ENCODE peak calls at places on chromosomes 12 and 14, in eight cellular contexts. E is HCT116, I is IMR-90, P is MM.1S, W is astrocyte, V is PC-9, Q is fibroblast of lung, J is A549. R is an unnamed sample.

GRCh38 chr14:87041290-87042020 is 951.5 kb downstream of the GALC start:
- DNase-seq in E (no peak), I (no peak), P (no peak), W (no peak), V (no peak), Q (no peak), J (no peak), R (no peak)

GRCh38 chr14:100246809-100247428 is 8.0 kb downstream of the YY1 start:
- DNase-seq in E (peak), I (peak), P (no peak), W (no peak), V (no peak), Q (peak), J (peak), R (peak)

GRCh38 chr12:78269620-78270019 is 438.9 kb downstream of the NAV3 start:
- DNase-seq in E (no peak), I (no peak), P (no peak), W (no peak), V (no peak), Q (no peak), J (no peak), R (no peak)

GRCh38 chr14:54803926-54804719 is 98.5 kb downstream of the GCH1 start:
- DNase-seq in E (no peak), I (no peak), P (no peak), W (no peak), V (no peak), Q (no peak), J (no peak), R (no peak)

GRCh38 chr14:23297096-23297495 is 5.6 kb downstream of the PPP1R3E start:
- DNase-seq in E (no peak), I (no peak), P (no peak), W (no peak), V (no peak), Q (no peak), J (no peak), R (no peak)

GRCh38 chr12:100229876-100230275 is 29.3 kb downstream of the ACTR6 start:
- DNase-seq in E (no peak), I (no peak), P (no peak), W (no peak), V (peak), Q (no peak), J (no peak), R (peak)

GRCh38 chr14:34449819-34450541 is 12.1 kb downstream of the SPTSSA start:
- DNase-seq in E (no peak), I (no peak), P (no peak), W (no peak), V (no peak), Q (no peak), J (no peak), R (no peak)

GRCh38 chr12:89236237-89236636 is 116.1 kb downstream of the DUSP6 start:
- DNase-seq in E (no peak), I (peak), P (no peak), W (peak), V (no peak), Q (peak), J (no peak), R (peak)

GRCh38 chr12:62466018-62466595 is 519 bp upstream of the MON2 start:
- DNase-seq in E (no peak), I (peak), P (peak), W (peak), V (peak), Q (peak), J (peak), R (peak)

GRCh38 chr12:127559349-127560040 is 707.5 kb upstream of the TMEM132C start:
- DNase-seq in E (no peak), I (peak), P (peak), W (peak), V (peak), Q (peak), J (no peak), R (peak)

GRCh38 chr14:36988568-36988967 is 183.8 kb downstream of the SLC25A21 start:
- DNase-seq in E (no peak), I (peak), P (no peak), W (peak), V (no peak), Q (peak), J (no peak), R (peak)

GRCh38 chr12:12474931-12475485 is 87.7 kb downstream of the DUSP16 start:
- DNase-seq in E (no peak), I (peak), P (no peak), W (no peak), V (no peak), Q (no peak), J (no peak), R (no peak)

GRCh38 chr12:6345319-6346071 is 3.6 kb upstream of the TNFRSF1A start:
- DNase-seq in E (peak), I (peak), P (no peak), W (peak), V (peak), Q (peak), J (peak), R (peak)

GRCh38 chr12:21989819-21990412 is 48.7 kb upstream of the ABCC9 start:
- DNase-seq in E (peak), I (peak), P (no peak), W (peak), V (no peak), Q (peak), J (no peak), R (no peak)

GRCh38 chr12:110354172-110354780 is 49.2 kb downstream of the ANAPC7 start:
- DNase-seq in E (no peak), I (peak), P (no peak), W (no peak), V (no peak), Q (no peak), J (no peak), R (no peak)

GRCh38 chr14:23237772-23238594 is at the start of gene RNF212B:
- DNase-seq in E (peak), I (peak), P (peak), W (peak), V (peak), Q (peak), J (peak), R (peak)

GRCh38 chr14:55329999-55330710 is 58.9 kb downstream of the FBXO34 start:
- DNase-seq in E (no peak), I (peak), P (no peak), W (no peak), V (no peak), Q (peak), J (no peak), R (peak)

GRCh38 chr12:93868771-93869170 is 191.6 kb downstream of the CRADD start:
- DNase-seq in E (no peak), I (peak), P (no peak), W (peak), V (no peak), Q (peak), J (no peak), R (no peak)

GRCh38 chr12:56998981-56999380 is 7.4 kb downstream of the ZBTB39 start:
- DNase-seq in E (no peak), I (no peak), P (peak), W (no peak), V (no peak), Q (no peak), J (no peak), R (no peak)

GRCh38 chr14:61563162-61563511 is 132.2 kb upstream of the HIF1A start:
- DNase-seq in E (no peak), I (no peak), P (no peak), W (no peak), V (no peak), Q (no peak), J (no peak), R (no peak)

GRCh38 chr14:74712499-74713394 is at the start of the genes AREL1 and FCF1:
- DNase-seq in E (peak), I (peak), P (peak), W (peak), V (peak), Q (peak), J (peak), R (peak)

GRCh38 chr12:82963961-82964360 is 277.3 kb downstream of the TMTC2 start:
- DNase-seq in E (no peak), I (no peak), P (no peak), W (peak), V (no peak), Q (no peak), J (no peak), R (no peak)

GRCh38 chr12:104490221-104490620 is 33.5 kb downstream of the CHST11 start:
- DNase-seq in E (no peak), I (no peak), P (no peak), W (no peak), V (no peak), Q (no peak), J (no peak), R (no peak)

GRCh38 chr14:84036863-84037262 is 1493.1 kb upstream of the FLRT2 start:
- DNase-seq in E (no peak), I (peak), P (peak), W (peak), V (peak), Q (peak), J (no peak), R (peak)

GRCh38 chr14:95255487-95255886 is 64.2 kb downstream of the CLMN start:
- DNase-seq in E (peak), I (peak), P (peak), W (peak), V (peak), Q (peak), J (peak), R (peak)

GRCh38 chr12:80715850-80716249 is 862 bp upstream of the MYF5 start:
- DNase-seq in E (no peak), I (no peak), P (no peak), W (no peak), V (no peak), Q (no peak), J (no peak), R (no peak)

GRCh38 chr14:22767323-22767589 is 768 bp downstream of the OXA1L start:
- DNase-seq in E (no peak), I (no peak), P (no peak), W (no peak), V (no peak), Q (no peak), J (no peak), R (no peak)

GRCh38 chr12:106976013-106976658 is 10.8 kb downstream of the MTERF2 start:
- DNase-seq in E (no peak), I (peak), P (no peak), W (peak), V (no peak), Q (peak), J (no peak), R (no peak)

GRCh38 chr14:90491868-90492560 is 95.2 kb downstream of the CALM1 start:
- DNase-seq in E (no peak), I (no peak), P (no peak), W (peak), V (no peak), Q (no peak), J (no peak), R (no peak)

GRCh38 chr14:101639257-101639833 is 78.0 kb downstream of the DIO3 start:
- DNase-seq in E (no peak), I (no peak), P (no peak), W (no peak), V (no peak), Q (no peak), J (no peak), R (no peak)

GRCh38 chr14:56181666-56182065 is 63.5 kb downstream of the PELI2 start:
- DNase-seq in E (no peak), I (peak), P (no peak), W (no peak), V (no peak), Q (no peak), J (no peak), R (no peak)

GRCh38 chr14:102819176-102819628 is 42.0 kb downstream of the TRAF3 start:
- DNase-seq in E (no peak), I (no peak), P (peak), W (no peak), V (no peak), Q (no peak), J (no peak), R (peak)

GRCh38 chr12:120041386-120042231 is 52.6 kb downstream of the BICDL1 start:
- DNase-seq in E (no peak), I (no peak), P (no peak), W (no peak), V (no peak), Q (no peak), J (no peak), R (no peak)

GRCh38 chr12:4910502-4911315 is 1.0 kb downstream of the KCNA1 start:
- DNase-seq in E (no peak), I (no peak), P (peak), W (no peak), V (no peak), Q (peak), J (no peak), R (no peak)

GRCh38 chr12:57380300-57380699 is 50.5 kb downstream of the R3HDM2 start:
- DNase-seq in E (no peak), I (no peak), P (peak), W (no peak), V (no peak), Q (no peak), J (no peak), R (no peak)

GRCh38 chr14:95603415-95603814 is 68.6 kb downstream of the GLRX5 start:
- DNase-seq in E (no peak), I (no peak), P (no peak), W (no peak), V (no peak), Q (no peak), J (no peak), R (no peak)

GRCh38 chr12:52602552-52602951 is 1.3 kb upstream of the KRT72 start:
- DNase-seq in E (no peak), I (no peak), P (no peak), W (no peak), V (no peak), Q (no peak), J (no peak), R (no peak)

GRCh38 chr14:98252819-98253218 is 1019.2 kb downstream of the BCL11B start:
- DNase-seq in E (no peak), I (no peak), P (no peak), W (no peak), V (no peak), Q (no peak), J (no peak), R (no peak)

GRCh38 chr12:21526053-21526452 is at the start of gene SPX:
- DNase-seq in E (no peak), I (peak), P (no peak), W (no peak), V (no peak), Q (peak), J (peak), R (peak)

DNA sequence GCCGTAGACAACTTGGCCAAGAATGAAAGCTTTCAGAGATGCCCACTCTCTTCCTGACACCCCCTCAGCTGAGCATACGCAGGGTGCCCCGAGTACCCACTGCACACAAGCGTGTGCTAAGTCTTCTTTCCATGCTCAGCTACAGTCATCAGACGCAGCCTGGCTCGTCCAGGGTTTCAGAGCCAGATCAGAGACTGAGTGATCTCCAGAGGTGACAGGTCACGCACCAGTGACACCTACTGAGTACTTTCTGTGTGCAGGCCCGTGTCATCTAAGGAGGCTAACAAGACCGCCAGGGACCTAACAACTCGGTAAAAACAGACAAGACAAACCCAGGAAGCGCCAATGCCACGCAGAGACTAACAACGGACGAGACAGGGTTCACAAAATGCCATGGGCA is 25.1 kb downstream of the STX2 start:
- DNase-seq in E (no peak), I (no peak), P (no peak), W (no peak), V (no peak), Q (no peak), J (no peak), R (no peak)
- H3K4me2 ChIP-seq in E (no peak), I (no peak), P (no peak), W (no peak), V (no peak), Q (no peak), J (no peak), R (no peak)

GRCh38 chr12:131894981-131895639 is 688 bp downstream of the ULK1 start:
- DNase-seq in E (no peak), I (no peak), P (no peak), W (no peak), V (no peak), Q (no peak), J (no peak), R (no peak)
- H3K4me3 ChIP-seq in E (peak), I (peak), P (peak), W (peak), V (peak), Q (peak), J (peak), R (peak)

DNA sequence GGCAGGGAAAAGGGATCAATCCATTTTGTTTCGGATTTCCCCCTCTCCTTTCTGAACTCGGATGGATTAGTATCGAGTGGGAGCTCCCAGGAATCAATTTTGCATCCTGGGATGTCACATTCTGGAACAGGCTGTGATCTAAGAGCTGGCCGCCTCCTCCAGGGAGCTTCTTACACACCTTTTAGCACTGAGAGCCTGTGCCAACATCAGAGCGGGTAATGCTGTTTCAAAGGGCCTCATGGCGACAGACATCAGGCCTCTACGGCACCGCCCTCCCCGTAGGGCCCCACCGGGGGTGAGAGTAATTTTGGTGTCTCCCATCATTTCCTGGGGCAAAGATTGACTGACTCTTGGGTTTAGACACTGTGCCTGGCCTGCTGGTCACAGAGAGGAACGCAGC is 2.7 kb downstream of the GALNT9 start:
- DNase-seq in E (no peak), I (no peak), P (no peak), W (no peak), V (no peak), Q (no peak), J (no peak), R (no peak)
- H3K4me2 ChIP-seq in E (no peak), I (no peak), P (no peak), W (peak), V (no peak), Q (no peak), J (no peak), R (no peak)

GRCh38 chr12:108727868-108728735 is 3.2 kb downstream of the CORO1C start:
- DNase-seq in E (no peak), I (no peak), P (no peak), W (peak), V (no peak), Q (no peak), J (no peak), R (no peak)
- H3K4me3 ChIP-seq in E (no peak), I (peak), P (peak), W (peak), V (peak), Q (peak), J (no peak), R (peak)

GRCh38 chr12:18165422-18165871 is 75.5 kb upstream of the RERGL start:
- DNase-seq in E (no peak), I (peak), P (peak), W (peak), V (no peak), Q (peak), J (no peak), R (peak)

GRCh38 chr12:18158774-18159557 is 69.0 kb upstream of the RERGL start:
- DNase-seq in E (no peak), I (peak), P (peak), W (no peak), V (peak), Q (peak), J (peak), R (peak)

GRCh38 chr12:18165889-18166288 is 75.9 kb upstream of the RERGL start:
- DNase-seq in E (no peak), I (no peak), P (no peak), W (no peak), V (no peak), Q (no peak), J (no peak), R (no peak)

DNA sequence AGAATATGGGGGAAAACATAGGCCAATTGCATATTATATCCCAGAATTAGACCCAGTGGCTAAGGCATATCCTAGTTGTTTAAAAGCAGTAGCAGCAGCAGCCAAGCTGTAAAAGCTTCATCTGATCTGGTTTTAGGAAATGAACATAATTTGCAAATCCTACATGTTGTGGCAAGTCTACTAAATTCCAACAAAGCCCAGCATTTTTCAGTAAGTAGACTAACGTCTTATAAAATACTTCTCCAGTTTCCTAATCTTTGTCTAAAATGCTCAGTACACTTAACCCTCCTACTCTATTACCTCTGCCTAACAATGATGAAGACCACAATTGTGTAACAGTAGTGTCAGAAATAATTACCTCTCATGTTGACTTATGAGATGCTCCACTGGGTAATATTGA is 70.9 kb upstream of the RERGL start:
- DNase-seq in E (no peak), I (no peak), P (no peak), W (no peak), V (no peak), Q (no peak), J (no peak), R (peak)
- H3K4me2 ChIP-seq in E (no peak), I (no peak), P (no peak), W (no peak), V (no peak), Q (no peak), J (no peak), R (no peak)

DNA sequence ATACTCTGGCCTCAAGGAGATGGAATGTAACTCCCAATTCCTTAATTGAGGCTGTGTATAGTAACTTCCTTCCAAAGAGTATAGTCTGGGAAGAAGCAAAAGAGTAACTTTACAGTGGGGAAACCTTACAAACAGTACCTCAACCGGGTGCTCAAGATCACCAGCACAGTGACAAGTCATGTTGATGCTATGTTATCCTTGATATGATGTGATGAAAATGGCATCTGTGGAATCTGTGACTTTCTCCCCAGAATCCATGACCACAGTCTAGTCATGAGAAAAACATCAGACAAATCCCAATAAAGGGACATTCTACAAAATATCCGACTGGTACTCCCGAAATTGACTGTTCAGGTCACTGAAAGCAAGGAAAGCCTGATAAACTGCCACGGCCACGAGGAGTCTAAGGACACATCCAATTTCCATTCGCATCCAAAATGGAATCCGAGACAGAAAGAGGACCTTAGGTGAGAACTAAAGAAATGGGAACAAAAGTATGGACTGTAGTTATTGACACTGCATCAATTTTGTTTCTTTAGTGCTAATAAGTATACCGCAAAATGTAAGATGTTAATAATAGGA is 97.3 kb upstream of the FRMD6 start:
- DNase-seq in E (no peak), I (peak), P (no peak), W (peak), V (no peak), Q (peak), J (no peak), R (peak)
- H3K4me3 ChIP-seq in E (peak), I (peak), P (no peak), W (peak), V (no peak), Q (no peak), J (no peak), R (no peak)

GRCh38 chr12:132205271-132206092 is 61.2 kb downstream of the NOC4L start:
- DNase-seq in E (no peak), I (no peak), P (no peak), W (no peak), V (no peak), Q (no peak), J (no peak), R (no peak)
- H3K4me2 ChIP-seq in E (no peak), I (no peak), P (no peak), W (peak), V (no peak), Q (peak), J (peak), R (peak)

GRCh38 chr12:72901685-72902084 is 629.5 kb downstream of the TRHDE start:
- DNase-seq in E (no peak), I (no peak), P (peak), W (no peak), V (no peak), Q (no peak), J (no peak), R (no peak)
- H3K4me3 ChIP-seq in E (no peak), I (no peak), P (peak), W (no peak), V (no peak), Q (no peak), J (no peak), R (no peak)

R was measured in mammary epithelial cell.